ENCODE peak calls at places on chromosome 3, in four cellular contexts. S is heart left ventricle; G is ovary; R is CD8-positive, alpha-beta memory T cell. A is an unnamed sample.
A peak's percentile ranks its signal among the peaks of the same experiment; 100 is the strongest.

GRCh38 chr3:138060792-138061191 is 50.8 kb downstream of the CLDN18 start:
- DNase-seq in S (no peak), R (no peak), G (no peak), A (no peak)

GRCh38 chr3:179148446-179149238 is 485 bp downstream of the PIK3CA start:
- DNase-seq in S (peak; percentile 54), G (peak; percentile 57), R (peak; percentile 80), A (peak; percentile 65)

GRCh38 chr3:187799942-187800637 is 54.8 kb upstream of the BCL6 start:
- DNase-seq in S (no peak), R (peak; percentile 5), G (no peak), A (no peak)

GRCh38 chr3:124832782-124833709 is 54.1 kb downstream of the ITGB5 start:
- DNase-seq in S (no peak), R (no peak), G (no peak), A (no peak)

GRCh38 chr3:58626841-58627579 is 39.6 kb downstream of the FAM3D start:
- DNase-seq in S (no peak), G (no peak), R (no peak), A (no peak)

GRCh38 chr3:84980011-84980410 is 21.2 kb downstream of the CADM2 start:
- DNase-seq in G (no peak), R (no peak), S (no peak), A (no peak)

GRCh38 chr3:198071602-198072285 is 111.7 kb downstream of the LMLN start:
- DNase-seq in G (no peak), R (no peak), S (no peak), A (peak; percentile 82)

GRCh38 chr3:107710851-107711250 is 188.1 kb downstream of the BBX start:
- DNase-seq in G (peak; percentile 35), S (peak; percentile 31), R (no peak), A (peak; percentile 42)

GRCh38 chr3:178623666-178624255 is 87.5 kb downstream of the KCNMB2 start:
- DNase-seq in R (no peak), S (no peak), G (peak; percentile 34), A (peak; percentile 75)

GRCh38 chr3:52295809-52296208 is 8.2 kb downstream of the GLYCTK start:
- DNase-seq in R (no peak), S (no peak), G (no peak), A (no peak)

GRCh38 chr3:74106882-74107281 is 482.1 kb upstream of the PDZRN3 start:
- DNase-seq in S (no peak), R (no peak), G (no peak), A (peak; percentile 5)

GRCh38 chr3:98246142-98246541 is 17.9 kb upstream of the OR5H6 start:
- DNase-seq in R (no peak), G (no peak), S (no peak), A (peak; percentile 31)

GRCh38 chr3:186839874-186840641 is 2.5 kb upstream of the ADIPOQ start:
- DNase-seq in S (no peak), G (no peak), R (no peak), A (peak; percentile 24)

GRCh38 chr3:127159547-127159946 is 33.4 kb upstream of the PRR23E start:
- DNase-seq in G (no peak), R (no peak), S (no peak), A (no peak)

GRCh38 chr3:49872801-49873281 is 3.1 kb upstream of the CAMKV start:
- DNase-seq in S (no peak), R (no peak), G (no peak), A (no peak)

GRCh38 chr3:124230432-124230831 is 238.5 kb upstream of the ROPN1 start:
- DNase-seq in G (no peak), S (no peak), R (no peak), A (no peak)

GRCh38 chr3:5103743-5104142 is 18.3 kb upstream of the ARL8B start:
- DNase-seq in G (no peak), S (no peak), R (no peak), A (no peak)

GRCh38 chr3:148513066-148513671 is 184.5 kb upstream of the AGTR1 start:
- DNase-seq in R (no peak), S (no peak), G (no peak), A (no peak)

GRCh38 chr3:139533781-139534443 is 5.6 kb downstream of the RBP1 start:
- DNase-seq in S (peak; percentile 36), R (no peak), G (peak; percentile 67), A (peak; percentile 49)

GRCh38 chr3:124986153-124987143 is 51.9 kb upstream of the MUC13 start:
- DNase-seq in G (no peak), S (no peak), R (no peak), A (peak; percentile 98)

GRCh38 chr3:52372822-52373504 is 56.8 kb downstream of the DNAH1 start:
- DNase-seq in R (peak; percentile 34), G (no peak), S (peak; percentile 54), A (no peak)

GRCh38 chr3:100954990-100955389 is 38.2 kb downstream of the ABI3BP start:
- DNase-seq in S (peak; percentile 23), G (no peak), R (no peak), A (peak; percentile 69)

GRCh38 chr3:9902372-9903237 is at the start of gene IL17RE:
- DNase-seq in R (no peak), S (no peak), G (no peak), A (no peak)

GRCh38 chr3:138188013-138188352 is 882 bp downstream of the ARMC8 start:
- DNase-seq in G (no peak), R (no peak), S (no peak), A (no peak)

GRCh38 chr3:22450785-22451400 is 699.9 kb upstream of the ZNF385D start:
- DNase-seq in G (no peak), S (no peak), R (no peak), A (no peak)

DNA sequence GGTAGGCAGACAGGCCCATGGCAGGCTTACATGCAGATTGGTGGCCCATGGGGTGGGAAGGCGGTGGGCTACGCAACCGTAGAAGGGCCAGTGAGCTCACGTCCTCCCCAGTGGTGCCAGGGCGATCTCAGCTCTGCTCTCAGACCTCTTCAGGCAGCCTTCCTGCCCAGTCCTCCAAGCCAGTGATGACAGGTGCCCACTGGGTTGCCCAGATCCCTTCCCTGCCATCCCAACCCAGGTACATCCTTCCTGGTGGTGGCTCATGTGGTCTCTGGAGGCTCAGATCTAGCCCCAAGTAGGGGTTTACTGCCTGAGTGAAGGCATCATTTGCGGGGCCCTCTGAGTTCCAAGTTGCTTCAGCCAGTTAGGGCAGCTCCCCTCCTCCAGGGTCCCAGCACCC is 2.4 kb upstream of the DNAJB8 start:
- DNase-seq in G (no peak), S (no peak), R (no peak), A (no peak)
- H3K27me3 ChIP-seq in G (no peaks in the 10 kb centered on the region), S (peaks cover 32% of the 10 kb centered on the region), R (no peaks in the 10 kb centered on the region), A (peaks cover 9% of the 10 kb centered on the region)

DNA sequence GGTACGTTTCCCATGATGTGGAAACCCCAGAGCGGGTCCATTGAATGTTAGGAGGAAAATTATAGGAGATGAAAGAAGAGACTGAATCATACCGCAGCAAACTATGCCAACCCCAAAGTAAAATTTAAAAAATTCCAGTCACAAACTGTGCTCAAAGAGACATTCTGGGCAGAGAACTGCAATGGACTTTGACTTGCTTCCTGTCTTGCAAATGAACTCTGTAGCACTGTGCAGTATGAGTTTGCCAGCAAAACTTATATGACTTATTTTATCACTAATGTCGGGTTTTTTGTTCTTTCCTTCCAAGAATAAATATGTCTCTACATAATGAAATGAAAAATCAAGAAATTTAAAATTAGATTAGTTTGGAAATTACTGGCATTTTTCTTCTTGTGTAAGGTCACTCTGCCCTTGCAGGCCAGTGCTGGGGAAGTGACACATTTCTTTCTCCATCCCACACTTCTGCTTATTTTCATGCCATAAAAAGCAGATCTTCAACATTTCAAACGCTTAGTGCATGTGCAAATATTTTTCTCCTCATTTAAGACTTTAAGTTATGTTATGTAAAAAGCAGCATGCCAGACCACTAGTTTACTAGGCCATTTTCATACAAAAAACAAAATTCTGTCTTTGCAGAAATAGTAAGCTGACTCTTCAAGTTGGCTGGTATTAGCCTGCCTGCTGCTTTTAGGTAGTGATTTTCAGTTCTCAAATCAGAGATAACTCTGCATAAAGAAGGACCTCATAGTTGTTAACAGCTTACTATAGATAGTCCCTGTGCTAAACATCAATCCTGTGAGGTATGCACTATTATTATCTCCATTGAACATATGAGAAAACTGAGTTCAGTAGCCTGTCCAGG is 32.2 kb upstream of the SSR3 start:
- DNase-seq in G (no peak), S (no peak), R (no peak), A (no peak)
- H3K27me3 ChIP-seq in G (no peaks in the 10 kb centered on the region), S (no peaks in the 10 kb centered on the region), R (no peaks in the 10 kb centered on the region), A (no peaks in the 10 kb centered on the region)

DNA sequence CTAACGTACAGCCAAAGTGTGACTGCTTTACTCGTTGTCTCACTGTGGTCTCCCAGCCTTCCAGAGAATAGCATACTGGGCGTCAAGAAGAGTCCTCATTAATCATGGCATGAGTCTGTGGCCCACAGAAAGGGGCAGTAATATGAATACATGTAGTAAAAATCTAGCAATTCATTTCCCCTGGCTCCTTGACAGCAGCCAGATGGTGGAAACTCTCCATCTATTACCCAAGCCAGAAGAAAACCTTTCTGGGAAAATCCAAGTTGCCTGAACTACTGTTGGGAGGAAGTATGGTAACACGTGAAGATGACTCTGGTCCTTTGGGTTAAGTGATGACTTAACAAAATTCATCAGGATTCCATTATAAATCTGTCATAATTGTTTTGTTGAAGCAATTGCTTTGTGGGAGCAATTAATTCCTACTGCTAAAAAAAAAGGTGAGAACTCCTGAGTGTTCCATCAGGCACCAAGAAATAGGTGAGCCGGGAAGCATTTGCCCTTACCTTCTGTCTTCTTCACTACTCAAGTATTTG is 530.5 kb downstream of the FHIT start:
- DNase-seq in R (no peak), G (no peak), S (no peak), A (peak; percentile 26)
- H3K27me3 ChIP-seq in R (no peaks in the 10 kb centered on the region), G (no peaks in the 10 kb centered on the region), S (no peaks in the 10 kb centered on the region), A (no peaks in the 10 kb centered on the region)

GRCh38 chr3:55485208-55485791 is 1.8 kb downstream of the WNT5A start:
- DNase-seq in G (peak; percentile 90), R (no peak), S (peak; percentile 75), A (peak; percentile 78)

GRCh38 chr3:55487376-55488241 is 503 bp upstream of the WNT5A start:
- DNase-seq in G (peak; percentile 63), S (peak; percentile 29), R (no peak), A (peak; percentile 60)

GRCh38 chr3:55486857-55487375 is at the start of gene WNT5A:
- DNase-seq in R (no peak), S (peak; percentile 42), G (peak; percentile 70), A (peak; percentile 60)

GRCh38 chr3:55484741-55485207 is 2.3 kb downstream of the WNT5A start:
- DNase-seq in R (no peak), S (no peak), G (no peak), A (no peak)

GRCh38 chr3:55486101-55486856 is 827 bp downstream of the WNT5A start:
- DNase-seq in R (no peak), S (peak; percentile 68), G (peak; percentile 88), A (peak; percentile 82)
- H3K27me3 ChIP-seq in R (no peaks in the 10 kb centered on the region), S (peaks cover 10% of the 10 kb centered on the region), G (no peaks in the 10 kb centered on the region), A (no peaks in the 10 kb centered on the region)

GRCh38 chr3:36744770-36745169 is 19.6 kb downstream of the DCLK3 start:
- DNase-seq in G (no peak), R (no peak), S (no peak), A (no peak)

GRCh38 chr3:36756272-36756671 is 8.1 kb downstream of the DCLK3 start:
- DNase-seq in R (no peak), G (no peak), S (no peak), A (no peak)

DNA sequence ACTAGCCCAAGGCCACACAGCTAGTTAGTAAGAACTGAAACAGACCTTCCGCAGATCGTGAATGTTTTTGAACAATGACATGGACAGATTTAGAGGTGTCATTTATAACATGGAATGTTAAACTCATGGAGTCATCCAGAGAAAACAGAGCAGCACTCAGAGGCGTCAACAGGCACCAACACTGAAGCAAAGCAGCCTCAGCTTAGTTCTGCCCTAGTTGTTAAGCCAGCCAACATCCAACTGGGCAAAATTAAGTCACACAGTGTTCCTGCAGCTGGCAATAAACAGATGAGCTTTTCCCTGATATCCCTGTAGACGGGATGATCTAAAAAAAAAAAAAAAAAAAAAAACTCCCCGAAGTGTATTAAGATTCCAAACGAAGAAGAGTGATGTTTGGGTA is 13.6 kb downstream of the DCLK3 start:
- DNase-seq in R (no peak), S (no peak), G (no peak), A (no peak)
- H3K27me3 ChIP-seq in R (no peaks in the 10 kb centered on the region), S (no peaks in the 10 kb centered on the region), G (no peaks in the 10 kb centered on the region), A (no peaks in the 10 kb centered on the region)